ENCODE peak calls at places on chromosomes 3 and 15, in four cellular contexts. K is progenitor cell of endocrine pancreas; P is MCF 10A; E is activated CD4-positive, alpha-beta memory T cell treated with anti-CD3 and anti-CD28 coated beads, Interleukin-2, amount 10 ng/mL, durations not matched to agents 7 days and 5 days. Y is an unnamed sample.

GRCh38 chr15:88802991-88803240 is 320 bp upstream of the ACAN start:
- DNase-seq in K (peak; percentile 10), P (no peak), E (no peak), Y (no peak)

GRCh38 chr3:118171236-118171852 is 863.3 kb downstream of the IGSF11 start:
- DNase-seq in K (no peak), P (no peak), E (no peak), Y (no peak)

GRCh38 chr3:41304603-41305002 is 105.3 kb downstream of the CTNNB1 start:
- DNase-seq in K (no peak), P (peak; percentile 27), E (no peak), Y (no peak)

GRCh38 chr15:48317221-48317620 is 14.0 kb upstream of the DUT start:
- DNase-seq in K (no peak), P (no peak), E (no peak), Y (no peak)

GRCh38 chr15:95431518-95431917 is 899.0 kb upstream of the NR2F2 start:
- DNase-seq in K (no peak), P (no peak), E (no peak), Y (no peak)

GRCh38 chr3:4006288-4006687 is 207.1 kb downstream of the LRRN1 start:
- DNase-seq in K (no peak), P (no peak), E (no peak), Y (no peak)

GRCh38 chr3:71089271-71089670 is 494.3 kb downstream of the FOXP1 start:
- DNase-seq in K (no peak), P (no peak), E (no peak), Y (no peak)

GRCh38 chr3:150469031-150469930 is 61.2 kb downstream of the TSC22D2 start:
- DNase-seq in K (no peak), P (peak; percentile 96), E (no peak), Y (no peak)

GRCh38 chr3:194296832-194297666 is 54.1 kb downstream of the CPN2 start:
- DNase-seq in K (peak; percentile 52), P (peak; percentile 52), E (no peak), Y (no peak)

Y was measured in GM12864.